ENCODE peak calls at places on chromosomes 4 and X, in nine cellular contexts. G is Calu3, Y is nephron progenitor cell, H is astrocyte of the cerebellum, X is epithelial cell of esophagus, C is mucosa of descending colon, S is astrocyte of the spinal cord, M is lower leg skin, Q is progenitor cell of endocrine pancreas. P is an unnamed sample.

GRCh38 chrX:154457491-154458115 is 478 bp upstream of the PLXNA3 start:
- DNase-seq in G (peak), Y (peak), H (no peak), X (peak), C (peak), S (no peak), M (no peak), Q (peak), P (no peak)

GRCh38 chrX:1435241-1435900 is 17.3 kb downstream of the ASMTL start:
- DNase-seq in G (no peak), Y (no peak), H (no peak), X (no peak), C (peak), S (no peak), M (no peak), Q (no peak), P (no peak)

GRCh38 chrX:101219840-101220191 is 230 bp downstream of the DRP2 start:
- DNase-seq in G (no peak), Y (peak), H (no peak), X (no peak), C (no peak), S (peak), M (no peak), Q (no peak), P (no peak)

GRCh38 chr4:142128529-142128928 is 492.1 kb downstream of the IL15 start:
- DNase-seq in G (no peak), Y (peak), H (peak), X (no peak), C (no peak), S (peak), M (no peak), Q (no peak), P (no peak)

GRCh38 chrX:149641432-149641831 is 9.8 kb upstream of the TMEM185A start:
- DNase-seq in G (no peak), Y (no peak), H (no peak), X (no peak), C (no peak), S (no peak), M (no peak), Q (no peak), P (no peak)

GRCh38 chr4:95830647-95831046 is 9.2 kb upstream of the PDHA2 start:
- DNase-seq in G (no peak), Y (no peak), H (no peak), X (no peak), C (no peak), S (no peak), M (no peak), Q (no peak), P (no peak)

GRCh38 chr4:103105558-103106356 is 6.1 kb upstream of the BDH2 start:
- DNase-seq in G (no peak), Y (no peak), H (no peak), X (no peak), C (no peak), S (peak), M (no peak), Q (no peak), P (no peak)

GRCh38 chr4:41822326-41822725 is 73.8 kb upstream of the PHOX2B start:
- DNase-seq in G (no peak), Y (no peak), H (no peak), X (no peak), C (no peak), S (no peak), M (no peak), Q (no peak), P (no peak)

GRCh38 chr4:86060341-86060740 is 299.5 kb downstream of the MAPK10 start:
- DNase-seq in G (no peak), Y (no peak), H (no peak), X (no peak), C (no peak), S (no peak), M (no peak), Q (no peak), P (no peak)

GRCh38 chr4:173399016-173399415 is at the start of gene SCRG1:
- DNase-seq in G (no peak), Y (no peak), H (no peak), X (no peak), C (no peak), S (peak), M (no peak), Q (no peak), P (no peak)

GRCh38 chrX:2965965-2966364 is 36.8 kb upstream of the ARSD start:
- DNase-seq in G (no peak), Y (no peak), H (no peak), X (peak), C (no peak), S (no peak), M (no peak), Q (no peak), P (no peak)

GRCh38 chrX:66676413-66676812 is 37.5 kb upstream of the EDA2R start:
- DNase-seq in G (no peak), Y (no peak), H (no peak), X (peak), C (no peak), S (peak), M (no peak), Q (no peak), P (no peak)

GRCh38 chr4:179125870-179126269 is 1683.6 kb upstream of the AGA start:
- DNase-seq in G (no peak), Y (no peak), H (no peak), X (no peak), C (no peak), S (no peak), M (no peak), Q (no peak), P (no peak)

GRCh38 chr4:112410364-112410763 is 105.6 kb downstream of the NEUROG2 start:
- DNase-seq in G (no peak), Y (no peak), H (no peak), X (peak), C (no peak), S (no peak), M (no peak), Q (no peak), P (no peak)

GRCh38 chr4:8383451-8384160 is 56.9 kb downstream of the ACOX3 start:
- DNase-seq in G (no peak), Y (no peak), H (peak), X (no peak), C (no peak), S (peak), M (no peak), Q (no peak), P (no peak)

GRCh38 chrX:2840961-2841360 is 12.2 kb downstream of the GYG2 start:
- DNase-seq in G (no peak), Y (no peak), H (no peak), X (no peak), C (no peak), S (no peak), M (no peak), Q (no peak), P (no peak)

DNA sequence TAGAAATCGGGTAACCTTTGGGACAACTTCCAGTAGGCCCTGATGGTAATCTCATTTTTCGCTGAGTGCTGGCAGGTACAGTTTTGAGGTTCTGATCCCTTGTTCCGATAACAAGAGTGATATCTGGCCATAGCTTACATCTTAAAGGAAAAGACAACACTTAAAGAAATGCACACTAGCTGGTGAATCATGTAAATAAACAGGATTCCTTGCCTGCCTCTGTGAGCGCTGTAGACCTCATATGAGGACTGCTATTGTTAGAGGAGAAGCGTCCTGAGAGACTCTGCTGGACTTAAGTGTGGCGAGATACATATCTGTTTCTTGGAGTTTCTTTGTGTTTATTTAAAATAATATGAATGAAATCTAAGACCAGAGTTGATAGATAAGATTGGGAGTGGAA is 149.3 kb upstream of the SLC4A4 start:
- DNase-seq in G (peak), Y (no peak), H (no peak), X (no peak), C (no peak), S (peak), M (no peak), Q (no peak), P (no peak)
- TF ChIP-seq CTCF in G (no peak), Y (no peak), H (peak), X (no peak), C (no peak), S (no peak), M (no peak), Q (no peak), P (peak)

GRCh38 chrX:104166735-104167436 is 633 bp downstream of the FAM199X start:
- DNase-seq in G (no peak), Y (peak), H (no peak), X (no peak), C (no peak), S (no peak), M (no peak), Q (no peak), P (no peak)

GRCh38 chrX:104168127-104168526 is 1.9 kb downstream of the FAM199X start:
- DNase-seq in G (no peak), Y (no peak), H (no peak), X (no peak), C (no peak), S (no peak), M (no peak), Q (no peak), P (no peak)

GRCh38 chrX:104165894-104166734 is at the start of gene FAM199X:
- DNase-seq in G (peak), Y (peak), H (peak), X (peak), C (peak), S (peak), M (peak), Q (peak), P (peak)
- TF ChIP-seq CTCF in G (peak), Y (peak), H (peak), X (peak), C (peak), S (peak), M (no peak), Q (peak), P (peak)

DNA sequence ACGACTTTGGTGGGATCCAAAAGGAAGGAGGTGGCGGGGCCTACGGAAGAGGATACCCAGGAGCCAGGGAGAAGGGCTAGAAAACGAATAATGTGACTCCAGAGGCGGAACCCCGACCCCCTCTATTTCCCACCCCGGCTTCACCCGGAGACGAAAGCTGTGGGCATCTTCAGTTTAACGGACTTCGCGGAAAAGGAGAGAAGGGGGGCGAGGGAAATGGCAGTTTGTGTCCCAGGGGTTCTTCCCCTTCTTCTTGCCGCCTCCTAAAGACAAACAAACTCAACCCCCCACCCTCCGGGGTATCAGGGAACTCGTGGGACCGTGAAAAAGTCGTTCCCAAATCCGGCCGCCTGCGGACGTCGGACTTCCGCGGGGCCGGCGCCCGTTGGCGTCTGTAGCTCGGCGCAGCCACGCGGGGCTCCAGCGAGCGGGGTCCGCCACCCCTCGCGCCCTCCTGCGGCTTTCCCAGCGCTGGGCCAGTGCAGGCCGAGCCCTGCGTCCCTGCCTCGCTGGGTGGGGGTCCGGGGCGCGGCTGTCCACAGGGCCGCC is 3.6 kb upstream of the LEF1 start:
- DNase-seq in G (no peak), Y (peak), H (no peak), X (no peak), C (no peak), S (no peak), M (no peak), Q (peak), P (no peak)
- TF ChIP-seq CTCF in G (no peak), Y (peak), H (no peak), X (no peak), C (no peak), S (no peak), M (no peak), Q (peak), P (no peak)

GRCh38 chrX:107448625-107449468 is 605 bp upstream of the FRMPD3 start:
- DNase-seq in G (peak), Y (peak), H (no peak), X (peak), C (no peak), S (no peak), M (no peak), Q (no peak), P (no peak)
- TF ChIP-seq CTCF in G (no peak), Y (peak), H (no peak), X (no peak), C (no peak), S (no peak), M (no peak), Q (peak), P (peak)

DNA sequence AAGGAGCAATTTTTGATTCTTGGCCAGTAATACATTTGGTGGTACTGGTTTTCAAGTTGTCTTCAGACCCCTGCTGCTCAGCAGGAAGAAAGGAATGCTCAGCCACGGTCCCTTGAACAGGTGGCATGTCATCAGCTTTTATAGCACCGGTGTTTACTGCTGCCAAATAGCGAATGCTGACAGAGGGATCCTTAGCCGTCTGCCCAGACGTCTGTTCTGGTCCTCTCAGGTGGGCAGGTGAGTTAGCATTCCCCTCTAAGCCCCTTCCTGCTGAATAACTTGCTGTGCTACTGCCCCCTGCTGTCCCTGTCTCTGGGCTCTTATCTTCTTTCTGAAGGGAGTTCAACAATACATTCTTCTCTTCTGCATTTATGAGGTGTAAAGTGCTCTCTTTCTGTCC is 28.4 kb downstream of the BOD1L1 start:
- DNase-seq in G (no peak), Y (peak), H (no peak), X (no peak), C (no peak), S (no peak), M (no peak), Q (no peak), P (no peak)
- TF ChIP-seq CTCF in G (no peak), Y (peak), H (peak), X (peak), C (no peak), S (peak), M (no peak), Q (peak), P (no peak)

GRCh38 chr4:67549123-67549522 is 3.8 kb upstream of the CENPC start:
- DNase-seq in G (no peak), Y (no peak), H (no peak), X (peak), C (no peak), S (no peak), M (no peak), Q (no peak), P (no peak)
- TF ChIP-seq CTCF in G (no peak), Y (no peak), H (no peak), X (peak), C (no peak), S (no peak), M (no peak), Q (peak), P (peak)

GRCh38 chrX:40496728-40497127 is 84.0 kb upstream of the ATP6AP2 start:
- DNase-seq in G (no peak), Y (no peak), H (peak), X (no peak), C (no peak), S (peak), M (no peak), Q (no peak), P (no peak)
- TF ChIP-seq CTCF in G (no peak), Y (no peak), H (peak), X (peak), C (no peak), S (peak), M (no peak), Q (peak), P (peak)

GRCh38 chr4:35950442-35950841 is 293.9 kb downstream of the ARAP2 start:
- DNase-seq in G (no peak), Y (no peak), H (no peak), X (no peak), C (no peak), S (no peak), M (no peak), Q (no peak), P (no peak)
- TF ChIP-seq CTCF in G (no peak), Y (no peak), H (no peak), X (no peak), C (no peak), S (no peak), M (no peak), Q (no peak), P (no peak)

GRCh38 chrX:68686684-68687045 is 39.2 kb downstream of the STARD8 start:
- DNase-seq in G (no peak), Y (no peak), H (no peak), X (peak), C (no peak), S (peak), M (no peak), Q (no peak), P (no peak)

GRCh38 chrX:68684919-68685304 is 37.4 kb downstream of the STARD8 start:
- DNase-seq in G (no peak), Y (no peak), H (no peak), X (no peak), C (no peak), S (no peak), M (no peak), Q (no peak), P (no peak)

GRCh38 chrX:68684291-68684918 is 36.9 kb downstream of the STARD8 start:
- DNase-seq in G (no peak), Y (peak), H (no peak), X (no peak), C (peak), S (no peak), M (no peak), Q (no peak), P (no peak)

GRCh38 chrX:68683580-68683979 is 36.1 kb downstream of the STARD8 start:
- DNase-seq in G (no peak), Y (no peak), H (no peak), X (no peak), C (no peak), S (no peak), M (no peak), Q (no peak), P (no peak)

DNA sequence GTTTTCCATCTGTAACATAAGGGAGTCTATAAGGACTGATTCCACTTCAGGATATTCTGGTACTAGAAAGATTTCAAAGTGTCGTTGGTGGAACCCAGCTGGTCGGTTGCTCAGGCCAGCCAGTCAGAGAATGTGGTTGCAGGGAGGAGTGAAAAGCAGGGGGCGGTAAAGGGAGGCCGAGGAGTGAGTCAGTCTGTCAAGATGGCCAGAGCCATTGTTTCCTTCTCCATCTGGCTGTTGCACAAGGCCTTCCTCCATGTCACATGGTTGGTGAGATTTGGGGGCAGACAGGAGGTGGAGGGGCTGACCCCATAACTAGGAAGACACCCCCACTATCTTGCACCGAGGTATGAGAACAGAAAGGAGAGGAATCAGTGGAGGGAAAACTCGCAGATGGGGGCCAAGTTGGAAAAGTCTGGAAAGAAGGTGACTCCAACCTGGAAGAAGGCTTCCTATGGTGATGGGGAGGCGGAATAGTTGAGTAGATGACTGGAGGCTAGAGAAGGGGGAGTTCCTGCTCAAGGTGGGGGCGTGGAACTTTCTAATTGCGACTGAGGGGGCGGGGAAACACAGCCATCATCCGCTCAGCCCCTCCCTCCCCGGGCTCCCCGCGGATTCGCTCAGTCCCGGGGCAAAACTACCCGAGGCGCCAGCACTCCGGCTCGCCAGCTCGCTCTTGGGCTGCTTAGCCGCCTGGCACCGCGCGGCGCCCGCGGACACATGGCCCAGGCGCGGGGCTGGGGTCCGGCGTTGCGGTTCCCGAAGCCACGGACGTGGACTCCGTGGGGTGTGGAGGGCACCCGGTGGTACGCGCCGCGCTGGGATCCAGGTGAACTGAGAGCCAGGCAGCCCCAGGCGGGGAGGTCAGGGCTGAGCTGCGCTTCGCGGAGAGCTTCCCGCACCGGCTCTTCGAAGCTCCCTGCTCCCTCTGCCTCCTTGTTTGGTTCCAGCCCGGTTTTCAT is 38.5 kb downstream of the STARD8 start:
- DNase-seq in G (no peak), Y (peak), H (no peak), X (peak), C (no peak), S (peak), M (no peak), Q (no peak), P (no peak)
- TF ChIP-seq CTCF in G (no peak), Y (no peak), H (no peak), X (no peak), C (no peak), S (no peak), M (no peak), Q (no peak), P (peak)

P was measured in AG09319.